ENCODE peak calls at places on chromosomes 11 and 22, in five cellular contexts. X is uterus, W is WTC11, N is choroid plexus epithelial cell, P is fibroblast of mammary gland. S is an unnamed sample.

GRCh38 chr11:111935331-111936044 is 1.7 kb upstream of the DIXDC1 start:
- DNase-seq in W (no peak), P (peak; percentile 86), X (no peak), N (peak; percentile 84), S (no peak)

GRCh38 chr11:131095501-131096185 is 179.4 kb upstream of the SNX19 start:
- DNase-seq in W (no peak), N (no peak), P (no peak), X (no peak), S (no peak)

GRCh38 chr22:49321477-49322055 is 506.1 kb downstream of the BRD1 start:
- DNase-seq in X (no peak), N (no peak), P (no peak), W (no peak), S (no peak)

GRCh38 chr11:126893796-126894195 is 106.8 kb downstream of the KIRREL3 start:
- DNase-seq in W (no peak), N (no peak), X (no peak), P (no peak), S (no peak)

GRCh38 chr11:130550984-130551383 is 102.5 kb downstream of the ADAMTS15 start:
- DNase-seq in X (no peak), N (no peak), W (no peak), P (no peak), S (no peak)

GRCh38 chr11:94171693-94172440 is 43.2 kb downstream of the PANX1 start:
- DNase-seq in N (peak; percentile 59), P (peak; percentile 55), W (peak; percentile 75), X (peak; percentile 24), S (no peak)

GRCh38 chr22:19966908-19967750 is 25.5 kb upstream of the TXNRD2 start:
- DNase-seq in N (no peak), W (no peak), P (no peak), X (no peak), S (no peak)

GRCh38 chr22:25484498-25484897 is 80.0 kb upstream of the GRK3 start:
- DNase-seq in W (no peak), X (no peak), N (no peak), P (no peak), S (no peak)

GRCh38 chr22:32836286-32836859 is 34.9 kb downstream of the TIMP3 start:
- DNase-seq in W (no peak), N (peak; percentile 49), X (no peak), P (peak; percentile 26), S (no peak)

GRCh38 chr11:62472063-62472884 is 53.4 kb downstream of the SCGB1A1 start:
- DNase-seq in P (peak; percentile 68), W (no peak), N (no peak), X (peak; percentile 91), S (no peak)

GRCh38 chr11:46239801-46240061 is 37.7 kb upstream of the CREB3L1 start:
- DNase-seq in X (no peak), N (no peak), W (no peak), P (peak; percentile 76), S (no peak)

GRCh38 chr11:97537407-97538150 is 1147.8 kb downstream of the JRKL start:
- DNase-seq in W (peak; percentile 18), N (no peak), P (no peak), X (no peak), S (no peak)

GRCh38 chr22:18013436-18013835 is 10.9 kb downstream of the MICAL3 start:
- DNase-seq in W (no peak), P (no peak), N (no peak), X (no peak), S (no peak)

GRCh38 chr11:96014234-96014633 is 90.3 kb upstream of the MTMR2 start:
- DNase-seq in N (peak; percentile 71), X (no peak), W (no peak), P (peak; percentile 71), S (no peak)

GRCh38 chr11:91495837-91496236 is 728.8 kb upstream of the FAT3 start:
- DNase-seq in X (no peak), W (no peak), P (no peak), N (no peak), S (no peak)

GRCh38 chr22:40758390-40758789 is 60.8 kb downstream of the SLC25A17 start:
- DNase-seq in X (no peak), W (no peak), N (no peak), P (no peak), S (peak; percentile 69)

GRCh38 chr22:49887074-49887471 is 31.2 kb downstream of the ALG12 start:
- DNase-seq in N (no peak), P (no peak), W (no peak), X (no peak), S (no peak)

GRCh38 chr11:44711113-44711512 is 15.6 kb upstream of the TSPAN18 start:
- DNase-seq in N (no peak), X (no peak), W (peak; percentile 55), P (no peak), S (no peak)

GRCh38 chr11:98835336-98835735 is 185.4 kb upstream of the CNTN5 start:
- DNase-seq in X (no peak), P (no peak), N (no peak), W (no peak), S (peak; percentile 14)

DNA sequence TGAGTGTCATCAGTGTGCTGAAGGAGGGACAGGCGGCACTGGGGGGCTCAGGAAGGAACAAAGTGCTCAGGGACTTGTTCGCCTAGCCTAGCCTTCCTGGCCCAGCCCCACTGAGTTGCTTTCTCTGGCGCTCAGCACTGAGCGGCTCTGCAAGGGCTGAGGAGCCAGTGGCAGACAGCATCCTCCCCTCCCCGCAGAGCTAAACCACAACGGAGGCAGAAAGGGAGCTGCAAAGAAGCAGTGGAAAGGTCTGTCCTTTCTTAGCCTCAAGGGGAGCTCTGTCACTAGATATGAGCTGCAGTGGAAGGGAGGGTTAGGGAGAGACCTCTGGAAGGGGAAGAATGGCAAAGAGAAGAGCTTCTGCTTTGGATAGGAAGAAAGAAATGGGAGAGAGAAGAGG is 89.7 kb upstream of the PHOX2A start:
- DNase-seq in X (no peak), N (peak; percentile 52), P (no peak), W (peak; percentile 69), S (no peak)
- TF ChIP-seq CTCF in X (no peak), N (peak; percentile 35), P (no peak), W (no peak), S (no peak)

GRCh38 chr22:21896951-21897513 is 29.6 kb upstream of the MAPK1 start:
- DNase-seq in N (no peak), W (no peak), P (no peak), X (no peak), S (no peak)
- TF ChIP-seq CTCF in N (no peak), W (no peak), P (no peak), X (no peak), S (no peak)

GRCh38 chr22:35454416-35455054 is 54.6 kb downstream of the MCM5 start:
- DNase-seq in N (no peak), P (no peak), W (no peak), X (no peak), S (no peak)
- TF ChIP-seq CTCF in N (peak; percentile 30), P (no peak), W (no peak), X (peak; percentile 11), S (no peak)

GRCh38 chr11:68036141-68036716 is 2.6 kb upstream of the TCIRG1 start:
- DNase-seq in W (no peak), N (no peak), X (no peak), P (no peak), S (no peak)
- TF ChIP-seq CTCF in W (no peak), N (no peak), X (no peak), P (no peak), S (no peak)

DNA sequence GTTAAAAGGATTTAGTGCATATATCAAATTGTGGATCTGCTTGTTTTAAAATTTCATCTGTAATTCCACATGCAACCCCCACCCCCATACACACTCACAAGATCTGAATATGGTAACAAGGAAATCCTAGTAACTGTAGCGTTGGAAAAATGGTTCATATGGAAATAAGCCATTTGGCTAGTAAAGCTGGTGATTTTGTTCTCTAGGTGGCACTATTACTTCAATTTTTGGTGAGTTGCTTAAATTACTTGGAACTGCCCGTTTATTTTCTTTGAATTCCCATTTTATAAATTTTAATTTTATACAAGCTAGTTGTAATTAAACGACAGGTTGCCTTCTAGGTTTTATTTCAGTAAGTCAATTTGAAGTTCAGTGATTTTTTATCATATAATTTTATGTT is 5.3 kb downstream of the BDNF start:
- DNase-seq in P (peak; percentile 53), N (peak; percentile 67), W (no peak), X (no peak), S (peak; percentile 13)
- TF ChIP-seq CTCF in P (peak; percentile 50), N (peak; percentile 51), W (no peak), X (no peak), S (peak; percentile 55)

DNA sequence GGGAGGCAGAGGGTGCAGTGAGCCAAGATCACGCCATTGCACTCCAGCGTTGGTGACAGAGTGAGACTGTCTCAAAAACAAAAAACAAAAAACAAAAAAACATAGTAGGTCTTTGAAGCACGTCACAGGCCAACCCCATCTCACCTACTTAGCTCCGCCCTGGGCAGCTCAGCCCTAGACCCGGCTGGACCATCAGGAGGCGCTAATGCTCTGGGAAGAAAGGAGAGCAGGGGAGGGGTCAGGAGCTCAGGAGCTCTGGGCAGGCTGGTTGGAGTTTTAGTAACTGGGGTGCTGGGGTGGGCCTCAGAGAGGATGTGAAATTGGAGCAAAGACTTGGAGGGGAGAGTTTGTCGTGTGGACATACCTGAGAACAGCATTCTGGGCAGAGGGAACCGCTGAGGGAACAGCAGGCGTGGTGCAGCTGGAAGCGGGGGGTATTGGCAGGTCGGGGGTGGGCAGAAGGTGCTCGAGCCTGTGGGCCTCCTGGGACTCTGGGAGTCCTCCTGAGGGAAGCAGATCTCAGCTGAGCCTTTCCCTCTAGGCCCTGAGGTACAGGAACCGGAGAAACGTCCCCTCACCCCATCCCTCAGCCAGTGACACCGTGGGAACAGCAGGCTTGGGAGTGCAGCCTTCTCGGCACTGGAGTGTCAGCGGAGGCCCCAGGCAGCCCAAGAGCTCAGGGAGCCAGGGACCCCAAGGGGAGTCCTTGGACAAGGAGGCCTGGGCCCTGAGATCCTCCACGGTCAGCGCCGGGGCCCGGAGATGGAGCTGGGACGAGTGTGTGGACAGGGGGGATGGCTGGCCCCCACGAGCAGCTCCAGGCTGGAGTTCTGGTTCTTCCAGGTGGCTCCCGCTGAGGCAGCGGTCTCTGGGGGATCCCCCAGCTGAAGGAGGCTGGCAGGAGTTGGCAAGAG is 2.2 kb upstream of the RPS6KA4 start:
- DNase-seq in P (peak; percentile 47), W (peak; percentile 93), X (no peak), N (peak; percentile 70), S (no peak)
- TF ChIP-seq CTCF in P (peak; percentile 36), W (peak; percentile 23), X (no peak), N (peak; percentile 77), S (peak; percentile 77)

GRCh38 chr11:60345489-60345888 is 18.4 kb downstream of the MS4A6E start:
- DNase-seq in P (no peak), X (no peak), N (peak; percentile 12), W (peak; percentile 58), S (no peak)
- TF ChIP-seq CTCF in P (peak; percentile 8), X (no peak), N (peak; percentile 31), W (peak; percentile 46), S (peak; percentile 36)

S was measured in LNCaP clone FGC.